ENCODE peak calls at places on chromosomes 11 and 22, in seven cellular contexts. One of them, this sample, is unnamed.

GRCh38 chr11:74694536-74694935 is 36.7 kb downstream of the CHRDL2 start:
- DNase-seq in stomach: no peak
- DNase-seq in cardiac muscle cell: no peak
- DNase-seq in psoas muscle: no peak
- DNase-seq in lower lobe of right lung: no peak
- DNase-seq in foreskin keratinocyte: peak; percentile 54
- DNase-seq in brain microvascular endothelial cell: no peak
- DNase-seq in this sample: no peak

GRCh38 chr11:10777393-10777793 is 26.3 kb downstream of the CTR9 start:
- DNase-seq in cardiac muscle cell: no peak
- DNase-seq in brain microvascular endothelial cell: no peak
- DNase-seq in psoas muscle: no peak
- DNase-seq in foreskin keratinocyte: no peak
- DNase-seq in lower lobe of right lung: no peak
- DNase-seq in stomach: peak; percentile 42
- DNase-seq in this sample: no peak

GRCh38 chr11:110777765-110778164 is 65.5 kb upstream of the ARHGAP20 start:
- DNase-seq in stomach: peak; percentile 49
- DNase-seq in brain microvascular endothelial cell: peak; percentile 40
- DNase-seq in lower lobe of right lung: no peak
- DNase-seq in foreskin keratinocyte: peak; percentile 15
- DNase-seq in psoas muscle: no peak
- DNase-seq in cardiac muscle cell: peak; percentile 46
- DNase-seq in this sample: no peak

GRCh38 chr11:35029979-35030378 is 109.0 kb upstream of the CD44 start:
- DNase-seq in lower lobe of right lung: no peak
- DNase-seq in cardiac muscle cell: peak; percentile 39
- DNase-seq in brain microvascular endothelial cell: peak; percentile 66
- DNase-seq in stomach: no peak
- DNase-seq in foreskin keratinocyte: peak; percentile 74
- DNase-seq in psoas muscle: no peak
- DNase-seq in this sample: peak; percentile 57

GRCh38 chr11:15821471-15821870 is 534.9 kb downstream of the SOX6 start:
- DNase-seq in cardiac muscle cell: no peak
- DNase-seq in stomach: no peak
- DNase-seq in foreskin keratinocyte: no peak
- DNase-seq in lower lobe of right lung: no peak
- DNase-seq in brain microvascular endothelial cell: no peak
- DNase-seq in psoas muscle: no peak
- DNase-seq in this sample: no peak

GRCh38 chr11:104546486-104546885 is 351.8 kb downstream of the CASP12 start:
- DNase-seq in lower lobe of right lung: no peak
- DNase-seq in brain microvascular endothelial cell: no peak
- DNase-seq in foreskin keratinocyte: no peak
- DNase-seq in cardiac muscle cell: no peak
- DNase-seq in stomach: no peak
- DNase-seq in psoas muscle: no peak
- DNase-seq in this sample: peak; percentile 50

GRCh38 chr11:65355013-65355775 is 643 bp downstream of the TIGD3 start:
- DNase-seq in stomach: no peak
- DNase-seq in brain microvascular endothelial cell: no peak
- DNase-seq in cardiac muscle cell: no peak
- DNase-seq in psoas muscle: peak; percentile 65
- DNase-seq in foreskin keratinocyte: no peak
- DNase-seq in lower lobe of right lung: peak; percentile 68
- DNase-seq in this sample: no peak

GRCh38 chr11:47466701-47467250 is 17.8 kb upstream of the RAPSN start:
- DNase-seq in foreskin keratinocyte: no peak
- DNase-seq in brain microvascular endothelial cell: peak; percentile 20
- DNase-seq in psoas muscle: peak; percentile 60
- DNase-seq in cardiac muscle cell: peak; percentile 78
- DNase-seq in lower lobe of right lung: no peak
- DNase-seq in stomach: peak; percentile 60
- DNase-seq in this sample: no peak

GRCh38 chr22:37164535-37164887 is 14.8 kb upstream of the IL2RB start:
- DNase-seq in foreskin keratinocyte: no peak
- DNase-seq in lower lobe of right lung: no peak
- DNase-seq in cardiac muscle cell: no peak
- DNase-seq in brain microvascular endothelial cell: no peak
- DNase-seq in psoas muscle: no peak
- DNase-seq in stomach: no peak
- DNase-seq in this sample: no peak

GRCh38 chr22:31119026-31119717 is 3.6 kb upstream of the INPP5J start:
- DNase-seq in cardiac muscle cell: no peak
- DNase-seq in psoas muscle: no peak
- DNase-seq in stomach: no peak
- DNase-seq in foreskin keratinocyte: no peak
- DNase-seq in lower lobe of right lung: no peak
- DNase-seq in brain microvascular endothelial cell: no peak
- DNase-seq in this sample: no peak

GRCh38 chr11:30285416-30286121 is 37.3 kb upstream of the ARL14EP start:
- DNase-seq in psoas muscle: no peak
- DNase-seq in cardiac muscle cell: no peak
- DNase-seq in stomach: no peak
- DNase-seq in brain microvascular endothelial cell: peak; percentile 4
- DNase-seq in lower lobe of right lung: no peak
- DNase-seq in foreskin keratinocyte: peak; percentile 46
- DNase-seq in this sample: no peak

GRCh38 chr11:128931661-128932060 is 11.0 kb downstream of the TP53AIP1 start:
- DNase-seq in stomach: no peak
- DNase-seq in brain microvascular endothelial cell: no peak
- DNase-seq in psoas muscle: no peak
- DNase-seq in foreskin keratinocyte: peak; percentile 60
- DNase-seq in cardiac muscle cell: no peak
- DNase-seq in lower lobe of right lung: no peak
- DNase-seq in this sample: no peak

GRCh38 chr11:76674517-76675400 is 4.2 kb upstream of the LRRC32 start:
- DNase-seq in lower lobe of right lung: no peak
- DNase-seq in stomach: no peak
- DNase-seq in brain microvascular endothelial cell: no peak
- DNase-seq in foreskin keratinocyte: no peak
- DNase-seq in cardiac muscle cell: no peak
- DNase-seq in psoas muscle: no peak
- DNase-seq in this sample: peak; percentile 19
- TF ChIP-seq CTCF in lower lobe of right lung: no peak
- TF ChIP-seq CTCF in stomach: no peak
- TF ChIP-seq CTCF in brain microvascular endothelial cell: peak; percentile 14
- TF ChIP-seq CTCF in foreskin keratinocyte: peak; percentile 11
- TF ChIP-seq CTCF in cardiac muscle cell: no peak
- TF ChIP-seq CTCF in psoas muscle: no peak
- TF ChIP-seq CTCF in this sample: no peak

DNA sequence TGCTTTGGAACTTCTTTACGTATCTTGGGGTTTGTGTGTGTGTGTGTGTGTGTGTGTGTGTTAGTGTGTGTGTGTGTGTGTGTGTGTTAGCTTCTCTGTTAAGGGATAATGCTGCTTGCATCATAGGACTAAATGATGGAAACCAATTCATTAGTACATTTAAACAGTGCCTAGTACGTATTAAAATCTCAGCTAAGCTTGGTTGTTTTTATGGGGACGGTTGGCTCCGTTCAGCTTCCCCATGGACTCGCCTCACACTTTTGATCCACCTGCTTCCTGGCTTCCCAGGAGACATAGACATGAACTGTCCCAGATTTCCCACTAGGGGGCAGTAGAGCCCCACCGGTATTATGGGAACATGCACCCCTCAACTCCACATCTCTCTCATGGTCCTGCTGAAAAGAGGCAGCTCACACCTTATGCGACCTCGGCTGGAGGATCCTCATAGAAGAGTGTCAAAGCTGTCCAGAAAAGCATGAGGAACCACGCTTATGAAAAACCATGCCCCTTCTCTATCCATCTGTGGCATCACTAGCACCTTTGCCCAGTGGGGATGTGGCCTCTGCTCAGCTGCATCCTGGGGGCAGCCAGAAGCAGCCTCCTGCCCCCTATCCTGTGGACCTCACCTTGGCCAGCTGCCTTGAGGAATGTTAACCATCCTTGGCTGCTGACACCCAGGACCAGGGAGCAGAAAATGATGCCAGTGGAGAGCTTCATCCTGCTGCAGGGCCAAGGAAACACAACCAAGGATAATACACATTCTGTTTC is 9.7 kb upstream of the SAAL1 start:
- DNase-seq in psoas muscle: no peak
- DNase-seq in stomach: peak; percentile 70
- DNase-seq in brain microvascular endothelial cell: peak; percentile 34
- DNase-seq in lower lobe of right lung: no peak
- DNase-seq in cardiac muscle cell: peak; percentile 69
- DNase-seq in foreskin keratinocyte: no peak
- DNase-seq in this sample: peak; percentile 18
- H3K27me3 ChIP-seq in psoas muscle: no peaks in the 10 kb centered on the region
- H3K27me3 ChIP-seq in stomach: no peaks in the 10 kb centered on the region
- H3K27me3 ChIP-seq in brain microvascular endothelial cell: no peaks in the 10 kb centered on the region
- H3K27me3 ChIP-seq in lower lobe of right lung: peaks cover 9% of the 10 kb centered on the region
- H3K27me3 ChIP-seq in cardiac muscle cell: peaks cover 50% of the 10 kb centered on the region
- H3K27me3 ChIP-seq in foreskin keratinocyte: peaks cover 25% of the 10 kb centered on the region
- H3K27me3 ChIP-seq in this sample: peaks cover 5% of the 10 kb centered on the region

GRCh38 chr11:91871048-91871447 is 353.6 kb upstream of the FAT3 start:
- DNase-seq in brain microvascular endothelial cell: no peak
- DNase-seq in foreskin keratinocyte: no peak
- DNase-seq in psoas muscle: no peak
- DNase-seq in lower lobe of right lung: no peak
- DNase-seq in cardiac muscle cell: no peak
- DNase-seq in stomach: no peak
- DNase-seq in this sample: no peak
- TF ChIP-seq CTCF in brain microvascular endothelial cell: no peak
- TF ChIP-seq CTCF in foreskin keratinocyte: no peak
- TF ChIP-seq CTCF in psoas muscle: no peak
- TF ChIP-seq CTCF in lower lobe of right lung: no peak
- TF ChIP-seq CTCF in cardiac muscle cell: no peak
- TF ChIP-seq CTCF in stomach: no peak
- TF ChIP-seq CTCF in this sample: no peak

DNA sequence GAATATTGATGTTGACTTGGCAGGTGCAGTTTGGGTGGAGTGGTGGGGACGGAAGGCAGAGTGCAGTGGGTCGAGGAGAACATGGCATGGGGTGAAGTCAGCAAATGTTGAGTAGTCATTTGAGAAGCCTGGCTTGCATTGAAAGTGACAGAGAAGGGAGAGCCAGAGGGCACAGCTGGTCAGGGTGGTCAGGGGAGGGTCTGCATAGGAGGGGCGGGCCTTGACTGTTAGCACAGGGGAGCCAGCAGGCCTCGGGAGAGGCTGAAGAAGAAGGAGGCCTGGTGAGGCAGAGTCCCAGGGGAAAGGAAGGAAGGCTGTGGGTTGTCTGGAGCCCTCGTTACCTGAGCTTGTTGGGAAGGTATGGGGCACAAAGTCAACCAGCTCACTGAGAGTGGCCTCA is 230.8 kb upstream of the TBCEL start:
- DNase-seq in lower lobe of right lung: no peak
- DNase-seq in cardiac muscle cell: no peak
- DNase-seq in brain microvascular endothelial cell: no peak
- DNase-seq in foreskin keratinocyte: no peak
- DNase-seq in psoas muscle: no peak
- DNase-seq in stomach: no peak
- DNase-seq in this sample: no peak
- H3K27me3 ChIP-seq in lower lobe of right lung: peaks cover 7% of the 10 kb centered on the region
- H3K27me3 ChIP-seq in cardiac muscle cell: peaks cover 13% of the 10 kb centered on the region
- H3K27me3 ChIP-seq in brain microvascular endothelial cell: no peaks in the 10 kb centered on the region
- H3K27me3 ChIP-seq in foreskin keratinocyte: peaks cover 23% of the 10 kb centered on the region
- H3K27me3 ChIP-seq in psoas muscle: no peaks in the 10 kb centered on the region
- H3K27me3 ChIP-seq in stomach: no peaks in the 10 kb centered on the region
- H3K27me3 ChIP-seq in this sample: peaks cover 4% of the 10 kb centered on the region

This sample was measured in kidney epithelial cell.